ENCODE peak calls at places on chromosomes 7 and 10, in five cellular contexts. I is H9, E is heart right ventricle, G is uterus, X is cardiac muscle cell. V is an unnamed sample. For H3K27me3, the result is how much of the 10 kb centered on the place peaks cover.

GRCh38 chr7:87599336-87599735 is 1.3 kb downstream of the ABCB1 start:
- DNase-seq in I (no peak), E (no peak), G (no peak), X (no peak), V (peak)

GRCh38 chr10:22630229-22631174 is 83.9 kb downstream of the PIP4K2A start:
- DNase-seq in I (no peak), E (no peak), G (no peak), X (no peak), V (no peak)

GRCh38 chr7:8210845-8211724 is 50.9 kb downstream of the ICA1 start:
- DNase-seq in I (no peak), E (no peak), G (no peak), X (no peak), V (no peak)

GRCh38 chr7:45682358-45682735 is 108.2 kb downstream of the ADCY1 start:
- DNase-seq in I (peak), E (no peak), G (no peak), X (no peak), V (no peak)

GRCh38 chr7:67918158-67918557 is 921.5 kb downstream of the TYW1 start:
- DNase-seq in I (no peak), E (no peak), G (no peak), X (no peak), V (no peak)

GRCh38 chr7:118372530-118372929 is 148.0 kb downstream of the ANKRD7 start:
- DNase-seq in I (no peak), E (no peak), G (no peak), X (no peak), V (no peak)

GRCh38 chr10:71970331-71970730 is 6.1 kb downstream of the CHST3 start:
- DNase-seq in I (peak), E (no peak), G (no peak), X (peak), V (no peak)

GRCh38 chr7:36312064-36312914 is 77.4 kb upstream of the ANLN start:
- DNase-seq in I (peak), E (no peak), G (no peak), X (peak), V (no peak)

GRCh38 chr10:124403548-124403947 is 15.2 kb downstream of the OAT start:
- DNase-seq in I (peak), E (no peak), G (no peak), X (peak), V (peak)

GRCh38 chr10:92123031-92123450 is 167.8 kb downstream of the CPEB3 start:
- DNase-seq in I (no peak), E (no peak), G (no peak), X (no peak), V (no peak)

GRCh38 chr10:44660271-44660670 is 250.9 kb upstream of the TMEM72 start:
- DNase-seq in I (no peak), E (no peak), G (no peak), X (no peak), V (no peak)

GRCh38 chr10:53898532-53898931 is 902.5 kb downstream of the PCDH15 start:
- DNase-seq in I (no peak), E (no peak), G (no peak), X (no peak), V (no peak)

GRCh38 chr7:36301914-36302771 is 87.5 kb upstream of the ANLN start:
- DNase-seq in I (no peak), E (no peak), G (no peak), X (no peak), V (no peak)

GRCh38 chr10:62038609-62039190 is 137.2 kb downstream of the ARID5B start:
- DNase-seq in I (peak), E (peak), G (peak), X (peak), V (peak)

GRCh38 chr7:80047856-80048459 is 86.7 kb upstream of the GNAI1 start:
- DNase-seq in I (no peak), E (no peak), G (no peak), X (no peak), V (no peak)

GRCh38 chr7:129163875-129164544 is 19.5 kb downstream of the TSPAN33 start:
- DNase-seq in I (no peak), E (no peak), G (no peak), X (peak), V (no peak)

GRCh38 chr10:124025638-124026336 is 67.6 kb downstream of the CHST15 start:
- DNase-seq in I (no peak), E (no peak), G (no peak), X (peak), V (peak)

GRCh38 chr7:48806731-48807130 is 117.6 kb upstream of the CDC14C start:
- DNase-seq in I (no peak), E (no peak), G (no peak), X (no peak), V (no peak)

GRCh38 chr7:149883452-149883861 is 9.7 kb downstream of the ATP6V0E2 start:
- DNase-seq in I (peak), E (peak), G (peak), X (peak), V (peak)

GRCh38 chr10:127527891-127528290 is 21.2 kb upstream of the NPS start:
- DNase-seq in I (no peak), E (peak), G (no peak), X (no peak), V (no peak)

GRCh38 chr10:126609566-126609965 is 60.9 kb downstream of the C10orf90 start:
- DNase-seq in I (no peak), E (no peak), G (no peak), X (no peak), V (no peak)

GRCh38 chr10:31036209-31036608 is 4.5 kb upstream of the ZNF438 start:
- DNase-seq in I (peak), E (no peak), G (no peak), X (no peak), V (no peak)

GRCh38 chr7:87506243-87507180 is 31.0 kb upstream of the ABCB4 start:
- DNase-seq in I (no peak), E (no peak), G (no peak), X (no peak), V (peak)

GRCh38 chr10:2893991-2894390 is 173.4 kb upstream of the PFKP start:
- DNase-seq in I (no peak), E (no peak), G (no peak), X (no peak), V (no peak)
- H3K27me3 ChIP-seq in I (under half), E (under half), G (under half), X (under half), V (under half)

GRCh38 chr7:332020-332517 is 42.1 kb downstream of the FOXL3 start:
- DNase-seq in I (no peak), E (no peak), G (no peak), X (no peak), V (no peak)
- H3K27ac ChIP-seq in I (no peak), E (no peak), G (no peak), X (no peak), V (no peak)

GRCh38 chr7:151893405-151893923 is 16.5 kb upstream of the PRKAG2 start:
- DNase-seq in I (no peak), E (no peak), G (no peak), X (no peak), V (no peak)
- H3K27me3 ChIP-seq in I (under half), E (under half), G (under half), X (under half), V (under half)

GRCh38 chr7:155714702-155715101 is 70.2 kb downstream of the RBM33 start:
- DNase-seq in I (no peak), E (no peak), G (no peak), X (no peak), V (no peak)
- H3K27ac ChIP-seq in I (no peak), E (no peak), G (no peak), X (no peak), V (no peak)

GRCh38 chr7:12178317-12178716 is 32.8 kb upstream of the TMEM106B start:
- DNase-seq in I (no peak), E (no peak), G (no peak), X (no peak), V (no peak)

DNA sequence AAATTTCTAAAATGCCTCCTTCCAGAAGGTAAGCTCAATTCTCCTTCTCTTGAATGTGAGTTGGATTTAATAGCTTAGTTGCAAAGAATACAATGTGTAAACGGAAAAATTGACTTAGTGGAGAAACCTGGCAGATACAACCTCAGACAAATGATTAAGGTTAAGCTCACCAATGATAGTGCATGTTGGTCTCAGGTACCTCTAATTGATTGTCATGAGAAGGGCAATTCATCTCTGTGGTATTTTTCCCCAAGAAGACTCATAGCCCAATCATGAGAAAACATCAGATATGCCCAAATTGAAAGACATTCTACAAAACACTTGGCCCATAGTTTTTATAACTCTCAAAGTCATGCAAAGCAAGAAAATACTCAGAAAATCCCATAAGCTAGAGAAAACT is 36.2 kb upstream of the TMEM106B start:
- DNase-seq in I (no peak), E (no peak), G (no peak), X (no peak), V (no peak)
- H3K27me3 ChIP-seq in I (under half), E (under half), G (under half), X (under half), V (under half)

GRCh38 chr7:155805826-155806095 is 6.5 kb downstream of the SHH start:
- DNase-seq in I (no peak), E (no peak), G (no peak), X (no peak), V (no peak)
- H3K27ac ChIP-seq in I (no peak), E (no peak), G (no peak), X (no peak), V (no peak)

GRCh38 chr10:122509323-122509722 is 48.0 kb downstream of the HTRA1 start:
- DNase-seq in I (no peak), E (no peak), G (no peak), X (no peak), V (no peak)
- H3K27me3 ChIP-seq in I (under half), E (under half), G (under half), X (under half), V (under half)

DNA sequence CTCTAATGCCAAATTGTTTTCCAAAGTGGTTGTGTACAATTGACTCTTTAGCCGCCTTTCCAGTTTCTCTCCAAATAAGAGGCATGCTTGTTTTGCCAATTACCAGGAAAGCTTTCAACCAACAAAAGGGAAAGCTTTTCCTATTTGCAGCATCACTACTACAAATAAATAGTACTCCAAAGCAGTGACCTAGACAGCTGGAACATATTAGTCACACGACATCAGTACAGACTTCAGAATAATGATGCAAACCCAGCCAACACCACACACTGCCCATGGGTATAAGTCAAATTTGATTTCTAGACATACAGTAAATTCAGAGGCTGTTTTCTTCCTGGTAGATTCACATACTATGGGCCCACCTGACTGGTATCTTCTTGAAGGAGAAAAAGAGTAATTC is 29.7 kb downstream of the SGMS1 start:
- DNase-seq in I (no peak), E (no peak), G (no peak), X (no peak), V (no peak)
- H3K27ac ChIP-seq in I (no peak), E (no peak), G (no peak), X (no peak), V (no peak)

GRCh38 chr7:27251136-27251512 is 8.5 kb downstream of the EVX1 start:
- DNase-seq in I (no peak), E (no peak), G (no peak), X (no peak), V (no peak)
- H3K27me3 ChIP-seq in I (half or more), E (half or more), G (half or more), X (half or more), V (under half)